ENCODE peak calls at places on chromosomes 16 and 17, in five cellular contexts. Z is pancreas; I is CD8-positive, alpha-beta memory T cell; Y is cardiac muscle cell; R is CD4-positive, alpha-beta memory T cell. D is an unnamed sample.

GRCh38 chr16:30893082-30893743 is 664 bp downstream of the BCL7C start:
- DNase-seq in I (peak; percentile 33), Y (no peak), R (no peak), Z (no peak), D (peak; percentile 6)

GRCh38 chr16:21962475-21962874 is 9.3 kb downstream of the UQCRC2 start:
- DNase-seq in I (no peak), Z (no peak), R (no peak), Y (no peak), D (no peak)

GRCh38 chr16:47229651-47230050 is 85.9 kb upstream of the NETO2 start:
- DNase-seq in I (no peak), Y (no peak), Z (no peak), R (no peak), D (no peak)

GRCh38 chr16:89581045-89581695 is 5.6 kb downstream of the CPNE7 start:
- DNase-seq in I (no peak), R (no peak), Y (no peak), Z (no peak), D (no peak)

GRCh38 chr16:64858076-64858475 is 263.8 kb downstream of the CDH11 start:
- DNase-seq in I (no peak), Y (no peak), Z (no peak), R (no peak), D (no peak)

GRCh38 chr17:35540589-35541404 is 3.3 kb upstream of the SLFN12L start:
- DNase-seq in Z (peak; percentile 30), I (no peak), R (peak; percentile 51), Y (no peak), D (peak; percentile 41)

GRCh38 chr17:882827-883585 is 96.6 kb downstream of the NXN start:
- DNase-seq in R (no peak), Z (peak; percentile 83), Y (peak; percentile 71), I (no peak), D (no peak)

GRCh38 chr16:89096768-89097527 is 3.3 kb downstream of the ACSF3 start:
- DNase-seq in I (peak; percentile 47), Y (no peak), R (peak; percentile 72), Z (no peak), D (peak; percentile 78)

GRCh38 chr17:49830605-49831004 is 17.3 kb downstream of the TAC4 start:
- DNase-seq in I (no peak), R (no peak), Y (no peak), Z (no peak), D (no peak)

GRCh38 chr17:9615486-9615885 is 29.8 kb upstream of the USP43 start:
- DNase-seq in R (no peak), Y (no peak), I (no peak), Z (no peak), D (no peak)

GRCh38 chr16:56317998-56318912 is 107.1 kb downstream of the AMFR start:
- DNase-seq in I (peak; percentile 65), Z (peak; percentile 38), Y (peak; percentile 87), R (peak; percentile 70), D (peak; percentile 61)

GRCh38 chr16:62036101-62036806 is at the start of gene CDH8:
- DNase-seq in Y (peak; percentile 80), R (no peak), Z (no peak), I (no peak), D (no peak)

GRCh38 chr17:42399121-42399520 is 10.9 kb upstream of the STAT3 start:
- DNase-seq in I (no peak), Y (no peak), Z (no peak), R (no peak), D (no peak)

GRCh38 chr17:28466001-28466400 is 7.4 kb upstream of the SLC13A2 start:
- DNase-seq in I (no peak), Z (no peak), R (no peak), Y (no peak), D (no peak)

GRCh38 chr16:56848955-56849689 is 15.9 kb upstream of the SLC12A3 start:
- DNase-seq in Y (no peak), R (no peak), Z (no peak), I (no peak), D (no peak)

GRCh38 chr17:247767-248166 is 66.3 kb upstream of the DOC2B start:
- DNase-seq in Y (no peak), Z (peak; percentile 41), I (no peak), R (no peak), D (no peak)

GRCh38 chr16:20363191-20363590 is 10.7 kb upstream of the UMOD start:
- DNase-seq in R (no peak), Y (no peak), Z (no peak), I (no peak), D (no peak)

GRCh38 chr17:57284583-57284982 is 28.3 kb downstream of the MSI2 start:
- DNase-seq in Y (no peak), I (no peak), Z (no peak), R (peak; percentile 13), D (no peak)

GRCh38 chr17:82985973-82986372 is 93.4 kb upstream of the METRNL start:
- DNase-seq in I (peak; percentile 60), Z (no peak), Y (peak; percentile 60), R (peak; percentile 66), D (peak; percentile 69)

GRCh38 chr16:53599548-53599947 is 96.5 kb upstream of the AKTIP start:
- DNase-seq in Y (no peak), R (no peak), Z (no peak), I (no peak), D (no peak)

DNA sequence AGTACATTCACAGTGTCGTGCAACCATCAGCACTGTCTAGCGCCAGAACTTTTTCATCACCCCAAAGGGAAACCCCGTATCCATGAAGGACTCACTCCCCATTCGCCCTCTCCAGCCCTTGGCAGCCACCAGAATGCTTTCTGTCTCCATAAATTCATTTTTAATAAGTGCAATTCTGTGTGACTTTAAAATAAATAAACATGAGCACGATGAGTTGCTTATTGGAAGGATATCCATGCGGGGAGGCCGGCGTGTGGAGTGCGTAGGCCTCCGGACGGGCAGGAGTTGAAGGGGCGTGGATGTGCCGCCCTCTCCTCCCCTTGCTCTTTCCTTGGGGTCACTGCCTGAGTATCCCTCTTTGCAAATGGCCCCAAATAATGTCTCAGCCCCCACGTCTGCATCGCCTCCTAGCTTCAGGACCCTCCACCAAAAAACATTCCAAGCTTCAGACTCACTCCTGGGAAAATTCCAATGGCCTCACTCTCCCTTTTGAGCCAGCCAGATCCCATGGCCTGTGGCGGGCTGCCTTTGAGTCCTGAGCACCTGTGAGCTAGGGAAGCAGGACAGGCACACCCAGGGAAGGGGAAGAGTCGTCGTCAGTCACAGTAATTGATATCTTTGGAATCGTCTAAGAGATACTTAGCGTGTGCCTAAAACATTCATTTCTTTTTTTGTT is 306.3 kb downstream of the SEC14L1 start:
- DNase-seq in Y (no peak), R (no peak), I (no peak), Z (no peak), D (no peak)
- H3K4me1 ChIP-seq in Y (peaks cover 23% of the 10 kb centered on the region), R (peaks cover 86% of the 10 kb centered on the region), I (peaks cover 86% of the 10 kb centered on the region), Z (peaks cover 4% of the 10 kb centered on the region), D (peaks cover 72% of the 10 kb centered on the region)

GRCh38 chr17:64617125-64617780 is 44.9 kb downstream of the SMURF2 start:
- DNase-seq in R (no peak), Y (no peak), I (no peak), Z (no peak), D (no peak)

GRCh38 chr17:64615025-64615677 is 47.0 kb downstream of the SMURF2 start:
- DNase-seq in Y (no peak), R (no peak), I (no peak), Z (no peak), D (no peak)

GRCh38 chr17:64618848-64619247 is 43.3 kb downstream of the SMURF2 start:
- DNase-seq in I (no peak), Y (no peak), Z (no peak), R (no peak), D (no peak)

GRCh38 chr17:64611374-64611773 is 50.7 kb downstream of the SMURF2 start:
- DNase-seq in Y (no peak), Z (no peak), R (no peak), I (no peak), D (no peak)

DNA sequence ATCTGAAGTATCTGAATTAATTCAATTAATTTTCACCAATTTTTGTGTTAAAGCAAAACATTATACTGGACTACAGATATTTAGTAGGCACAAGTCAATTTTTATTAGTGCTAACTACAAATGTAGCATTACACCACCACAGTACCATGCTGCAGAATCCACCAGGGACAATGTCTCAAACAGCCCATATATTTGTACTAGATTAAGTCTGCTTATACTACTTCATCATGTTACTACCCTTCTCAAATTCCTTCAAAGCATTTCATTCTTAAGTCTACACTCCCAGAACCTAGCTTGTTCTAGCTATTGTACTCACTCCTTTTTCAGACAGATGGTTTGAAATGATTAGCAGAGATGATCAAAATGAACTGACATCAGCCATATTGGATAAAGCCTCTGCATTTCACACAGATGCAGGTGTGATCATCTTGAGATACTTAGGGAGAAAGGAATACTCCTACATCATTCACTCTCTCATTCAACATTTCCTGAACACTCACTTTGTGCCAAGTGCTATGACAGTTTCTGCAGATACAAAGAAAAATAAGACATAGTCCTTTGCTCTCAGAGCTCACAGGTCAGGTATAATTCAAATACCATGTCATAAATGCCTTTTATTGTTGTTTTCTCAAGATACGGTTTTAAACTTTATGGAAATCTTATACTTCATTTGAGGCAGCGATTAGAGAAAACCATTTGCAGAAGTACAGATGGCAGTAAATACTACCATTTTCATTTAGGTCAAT is 47.7 kb downstream of the SMURF2 start:
- DNase-seq in Y (no peak), I (no peak), Z (no peak), R (no peak), D (no peak)
- H3K4me3 ChIP-seq in Y (no peak overlapping the region), I (no peak overlapping the region), Z (no peak overlapping the region), R (no peak overlapping the region), D (no peak overlapping the region)

GRCh38 chr17:75267146-75267402 is 4.0 kb downstream of the MIF4GD start:
- DNase-seq in I (no peak), Y (no peak), Z (no peak), R (no peak), D (no peak)
- H3K4me1 ChIP-seq in I (peaks cover 22% of the 10 kb centered on the region), Y (peaks cover 6% of the 10 kb centered on the region), Z (peaks cover 6% of the 10 kb centered on the region), R (peaks cover 26% of the 10 kb centered on the region), D (peaks cover 19% of the 10 kb centered on the region)

DNA sequence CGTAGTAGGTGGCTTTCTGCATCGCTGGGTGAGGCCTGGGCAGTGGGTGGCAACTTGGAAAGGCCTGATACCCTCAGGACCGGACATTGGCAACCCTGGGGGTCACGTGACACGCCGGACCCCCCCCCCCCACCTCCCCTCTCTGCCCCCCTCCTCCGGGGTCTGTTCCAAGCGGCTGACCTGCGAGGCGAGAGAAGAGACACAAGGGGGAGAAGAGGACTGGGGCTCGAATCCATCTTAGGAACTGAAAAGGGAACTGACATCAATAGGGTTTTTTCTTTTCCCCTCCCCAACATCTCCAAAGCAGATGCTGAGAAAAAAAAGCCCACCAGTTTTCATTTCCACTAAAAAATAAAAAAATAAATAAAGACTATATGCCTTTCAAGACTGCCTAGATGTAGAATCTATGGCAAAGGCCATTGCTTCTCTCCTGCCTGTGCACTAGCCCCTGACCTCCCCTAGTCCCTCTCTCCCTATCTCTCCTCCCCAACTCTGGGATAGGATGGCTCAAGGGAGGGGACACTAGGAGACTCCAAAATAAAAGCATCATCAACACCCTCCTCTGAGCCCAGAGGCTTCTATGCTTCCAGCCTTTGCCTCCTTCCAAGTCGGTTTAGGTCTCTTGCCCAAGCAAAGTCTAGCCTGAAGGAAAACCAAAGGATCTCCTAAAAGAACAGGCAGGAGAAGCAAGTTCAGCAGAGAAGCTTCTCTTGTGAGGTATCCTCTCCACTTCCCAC is 7.7 kb upstream of the HOXB2 start:
- DNase-seq in R (no peak), I (no peak), Y (no peak), Z (no peak), D (no peak)
- H3K4me3 ChIP-seq in R (no peak overlapping the region), I (no peak overlapping the region), Y (peak overlapping the region; percentile 51), Z (no peak overlapping the region), D (no peak overlapping the region)

GRCh38 chr16:73049051-73049910 is 1.4 kb upstream of the ZFHX3 start:
- DNase-seq in Z (no peak), I (no peak), R (no peak), Y (no peak), D (no peak)
- H3K4me1 ChIP-seq in Z (peaks cover 26% of the 10 kb centered on the region), I (no peaks in the 10 kb centered on the region), R (no peaks in the 10 kb centered on the region), Y (peaks cover 64% of the 10 kb centered on the region), D (no peaks in the 10 kb centered on the region)

D was measured in naive thymus-derived CD4-positive, alpha-beta T cell.